ENCODE peak calls at places on chromosome 21, in seven cellular contexts. Y is lung; H is WERI-Rb-1; P is HFFc6; C is omental fat pad; D is activated naive CD4-positive, alpha-beta T cell treated with Interleukin-2 at 50 U/mL for 16 hours; W is ureter. Q is an unnamed sample.

GRCh38 chr21:21188513-21189188 is 190.4 kb downstream of the NCAM2 start:
- DNase-seq in Y (no peak), H (no peak), P (no peak), C (no peak), D (no peak), W (no peak), Q (no peak)

GRCh38 chr21:34517491-34518245 is 5.7 kb upstream of the KCNE1 start:
- DNase-seq in Y (no peak), H (no peak), P (no peak), C (no peak), D (no peak), W (no peak), Q (no peak)

GRCh38 chr21:16473965-16474364 is 744.2 kb downstream of the USP25 start:
- DNase-seq in Y (no peak), H (no peak), P (no peak), C (no peak), D (no peak), W (no peak), Q (no peak)

GRCh38 chr21:22456241-22456640 is 1458.0 kb downstream of the NCAM2 start:
- DNase-seq in Y (no peak), H (no peak), P (no peak), C (no peak), D (no peak), W (no peak), Q (no peak)

GRCh38 chr21:17527240-17527639 is 14.4 kb downstream of the CXADR start:
- DNase-seq in Y (no peak), H (no peak), P (peak), C (no peak), D (no peak), W (no peak), Q (peak)

GRCh38 chr21:42841156-42841915 is 38.0 kb downstream of the WDR4 start:
- DNase-seq in Y (no peak), H (peak), P (no peak), C (peak), D (no peak), W (peak), Q (no peak)

GRCh38 chr21:42570841-42571387 is 57.3 kb downstream of the SLC37A1 start:
- DNase-seq in Y (no peak), H (peak), P (no peak), C (no peak), D (no peak), W (peak), Q (no peak)

GRCh38 chr21:32381571-32381970 is 11.2 kb downstream of the URB1 start:
- DNase-seq in Y (no peak), H (no peak), P (no peak), C (no peak), D (no peak), W (no peak), Q (no peak)

GRCh38 chr21:27023186-27023585 is 56.3 kb upstream of the ADAMTS5 start:
- DNase-seq in Y (no peak), H (no peak), P (no peak), C (no peak), D (no peak), W (no peak), Q (no peak)

GRCh38 chr21:21018841-21019240 is 20.6 kb downstream of the NCAM2 start:
- DNase-seq in Y (no peak), H (no peak), P (no peak), C (no peak), D (no peak), W (no peak), Q (no peak)

GRCh38 chr21:46404306-46404705 is 54.4 kb upstream of the DIP2A start:
- DNase-seq in Y (no peak), H (no peak), P (no peak), C (no peak), D (no peak), W (no peak), Q (no peak)

GRCh38 chr21:27192286-27192685 is 225.4 kb upstream of the ADAMTS5 start:
- DNase-seq in Y (no peak), H (no peak), P (no peak), C (no peak), D (no peak), W (no peak), Q (no peak)

Q was measured in mammary epithelial cell.